ENCODE peak calls at places on chromosomes 4 and X, in ten cellular contexts. U is esophagus muscularis mucosa, G is ovary, C is K562, W is sigmoid colon, B is transverse colon, Q is stomach, T is suprapubic skin, V is A549, L is upper lobe of left lung. X is an unnamed sample.

GRCh38 chr4:38949416-38950051 is 81.9 kb downstream of the FAM114A1 start:
- DNase-seq in T (no peak), L (no peak), G (no peak), V (no peak), U (no peak), W (no peak), C (no peak), B (no peak), Q (no peak), X (no peak)

GRCh38 chr4:48340276-48340904 is 939 bp upstream of the SLAIN2 start:
- DNase-seq in Q (no peak), G (no peak), W (no peak), V (peak; percentile 10), L (no peak), C (peak; percentile 37), T (no peak), U (no peak), B (peak; percentile 43), X (no peak)

GRCh38 chr4:41129128-41129754 is 85.1 kb downstream of the APBB2 start:
- DNase-seq in W (no peak), V (no peak), T (no peak), C (no peak), U (no peak), L (no peak), B (no peak), Q (no peak), G (no peak), X (no peak)

GRCh38 chrX:117972681-117973080 is 143.9 kb downstream of the KLHL13 start:
- DNase-seq in V (no peak), G (no peak), U (no peak), L (no peak), B (no peak), Q (no peak), C (no peak), W (no peak), T (no peak), X (no peak)

GRCh38 chr4:53852343-53852742 is 212.1 kb downstream of the CHIC2 start:
- DNase-seq in W (no peak), V (no peak), T (no peak), B (no peak), G (no peak), U (no peak), L (no peak), Q (no peak), C (no peak), X (no peak)

GRCh38 chr4:139301821-139302611 is at the start of gene NDUFC1:
- DNase-seq in W (peak; percentile 77), B (peak; percentile 65), C (peak; percentile 52), Q (peak; percentile 54), U (no peak), T (peak; percentile 79), G (peak; percentile 55), L (peak; percentile 65), V (peak; percentile 58), X (peak; percentile 38)

GRCh38 chrX:115650449-115650848 is 89.5 kb downstream of the PLS3 start:
- DNase-seq in W (no peak), B (no peak), C (no peak), T (no peak), G (no peak), U (no peak), Q (no peak), V (no peak), L (no peak), X (no peak)

GRCh38 chr4:181364504-181364903 is 878.7 kb upstream of the TENM3 start:
- DNase-seq in G (no peak), C (no peak), Q (no peak), T (no peak), W (no peak), U (no peak), V (no peak), L (no peak), B (no peak), X (no peak)

GRCh38 chrX:112849010-112849409 is 8.4 kb upstream of the AMOT start:
- DNase-seq in V (no peak), Q (no peak), C (no peak), U (no peak), W (no peak), L (no peak), T (no peak), G (no peak), B (no peak), X (no peak)

GRCh38 chr4:26105815-26106699 is 192.0 kb downstream of the SMIM20 start:
- DNase-seq in W (no peak), L (no peak), U (peak; percentile 53), C (no peak), G (no peak), Q (no peak), V (no peak), T (no peak), B (no peak), X (no peak)

GRCh38 chr4:143375326-143376073 is 38.8 kb downstream of the GAB1 start:
- DNase-seq in W (no peak), L (peak; percentile 46), Q (no peak), T (no peak), C (peak; percentile 57), B (peak; percentile 43), V (no peak), G (no peak), U (no peak), X (no peak)

GRCh38 chr4:173504181-173504503 is 25.9 kb downstream of the HAND2 start:
- DNase-seq in U (peak; percentile 89), C (no peak), W (no peak), L (no peak), Q (no peak), T (peak; percentile 31), V (no peak), G (no peak), B (no peak), X (no peak)

DNA sequence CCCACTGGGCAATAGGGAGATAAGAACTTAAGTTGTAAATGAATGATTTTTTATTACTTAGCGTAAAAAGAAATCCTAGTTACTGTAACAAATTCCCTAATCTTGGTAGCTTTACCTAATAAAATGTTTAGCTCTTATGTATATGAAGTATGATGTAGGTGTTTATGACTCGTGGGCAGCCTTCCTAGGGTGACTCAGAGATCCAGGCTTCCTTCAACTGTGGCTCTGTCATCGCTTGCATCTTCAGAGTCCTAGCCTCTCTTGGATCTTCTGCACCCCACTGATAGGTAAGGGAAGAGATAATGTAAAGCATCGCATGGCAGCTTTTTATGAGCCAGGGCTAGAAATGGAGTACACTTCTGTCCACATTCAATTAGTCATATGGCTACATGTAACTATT is 165.6 kb upstream of the GLRA2 start:
- DNase-seq in U (no peak), T (no peak), G (no peak), Q (no peak), L (no peak), V (no peak), C (no peak), B (no peak), W (no peak), X (no peak)
- TF ChIP-seq EP300 in U (no peak), T (no peak), G (no peak), Q (no peak), L (no peak), V (no peak), C (no peak), B (no peak), W (no peak), X (no peak)

DNA sequence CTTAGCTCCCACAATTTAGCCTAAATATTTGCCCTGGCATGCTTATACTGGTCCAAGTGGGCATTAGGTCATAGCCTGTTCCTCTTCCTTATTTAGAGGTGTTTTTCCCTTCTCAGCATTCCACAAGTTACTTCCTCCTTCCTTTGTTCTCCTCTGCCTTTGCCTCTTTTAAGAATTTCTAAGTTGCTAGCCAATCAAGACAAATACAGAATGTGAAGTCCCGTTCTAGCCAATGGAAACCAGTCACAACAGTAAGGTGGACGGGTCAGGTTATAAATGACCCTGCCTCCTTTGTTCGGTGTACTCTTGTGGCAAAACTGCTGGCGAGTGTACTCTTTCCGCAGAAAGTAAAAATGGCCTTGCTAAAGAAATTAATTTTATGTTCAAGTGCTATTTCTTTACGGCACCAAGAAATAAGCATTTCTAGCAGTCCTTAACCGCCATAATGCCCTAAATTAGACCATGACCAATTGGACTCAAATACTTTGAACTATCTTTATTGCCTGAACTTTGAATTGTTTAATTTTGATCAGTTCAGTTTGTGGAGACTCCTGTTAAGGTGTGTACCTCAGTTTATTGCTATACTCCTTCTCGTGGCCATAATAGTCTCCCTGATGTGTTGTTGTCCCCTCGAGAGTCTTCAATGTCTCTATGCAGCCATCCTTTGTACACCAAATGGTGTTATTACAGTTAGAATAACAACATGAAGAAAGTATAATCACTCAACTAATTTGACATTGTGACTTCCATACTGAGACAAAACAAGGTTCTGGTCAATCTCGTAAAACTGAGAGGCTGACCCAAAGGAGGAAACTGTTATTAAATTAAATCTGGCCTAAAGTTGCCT is 1.6 kb upstream of the HADH start:
- DNase-seq in B (no peak), U (no peak), C (no peak), V (no peak), Q (peak; percentile 67), W (no peak), G (no peak), T (no peak), L (peak; percentile 28), X (no peak)
- TF ChIP-seq POLR2A in B (peak; percentile 24), U (no peak), C (no peak), V (no peak), Q (no peak), W (no peak), G (no peak), T (no peak), L (peak; percentile 56), X (no peak)

GRCh38 chrX:148960060-148960459 is 459.6 kb downstream of the AFF2 start:
- DNase-seq in C (no peak), L (no peak), V (no peak), B (no peak), W (no peak), T (no peak), Q (no peak), G (no peak), U (no peak), X (no peak)

GRCh38 chrX:148958896-148959295 is 458.5 kb downstream of the AFF2 start:
- DNase-seq in L (no peak), V (no peak), C (no peak), Q (no peak), T (no peak), W (no peak), G (no peak), U (no peak), B (no peak), X (no peak)

GRCh38 chrX:148961990-148962389 is 461.6 kb downstream of the AFF2 start:
- DNase-seq in G (no peak), V (no peak), B (no peak), W (no peak), L (no peak), C (no peak), T (no peak), U (no peak), Q (no peak), X (no peak)

GRCh38 chrX:148956352-148956751 is 455.9 kb downstream of the AFF2 start:
- DNase-seq in C (no peak), W (no peak), B (no peak), G (no peak), U (no peak), V (no peak), L (no peak), T (no peak), Q (no peak), X (no peak)
- TF ChIP-seq EP300 in C (no peak), W (no peak), B (no peak), G (no peak), U (no peak), V (no peak), L (no peak), T (no peak), Q (no peak), X (no peak)

DNA sequence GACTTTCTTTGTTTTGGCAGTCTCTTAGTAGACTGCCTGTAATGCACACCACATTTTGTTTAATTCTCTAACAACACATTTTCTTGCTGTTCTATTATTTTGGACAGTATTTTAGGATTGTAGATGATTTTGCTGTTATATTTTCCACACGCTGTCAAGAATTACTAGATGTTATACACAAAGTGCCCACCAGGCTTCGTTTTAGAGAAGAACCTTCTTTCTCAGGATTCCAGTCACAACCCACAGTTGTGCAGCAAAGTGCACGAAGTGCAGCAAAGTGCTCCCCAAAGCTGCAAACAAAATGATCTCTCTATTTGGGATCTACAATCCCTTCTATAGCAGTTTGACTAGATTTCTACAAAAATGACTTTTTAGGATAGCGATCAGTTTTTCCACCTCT is 2.4 kb downstream of the ZNF141 start:
- DNase-seq in V (no peak), W (no peak), B (no peak), G (no peak), Q (no peak), C (peak; percentile 15), T (no peak), L (no peak), U (no peak), X (no peak)
- TF ChIP-seq POLR2A in V (no peak), W (no peak), B (no peak), G (no peak), Q (no peak), C (no peak), T (no peak), L (no peak), U (no peak), X (no peak)

X was measured in tibial nerve.